ENCODE peak calls at places on chromosomes 12 and 14, in six cellular contexts. G is adrenal gland, X is left ventricle myocardium inferior, E is fibroblast of lung, L is MM.1S, B is brain microvascular endothelial cell. D is an unnamed sample.

GRCh38 chr12:48489012-48489411 is 6.7 kb downstream of the C12orf54 start:
- DNase-seq in L (no peak), B (peak), E (peak), G (no peak), X (no peak), D (no peak)

GRCh38 chr14:80942158-80942738 is 710 bp upstream of the CEP128 start:
- DNase-seq in E (no peak), B (no peak), X (no peak), L (no peak), G (no peak), D (no peak)

GRCh38 chr12:47160296-47161244 is 80.8 kb upstream of the AMIGO2 start:
- DNase-seq in L (no peak), G (no peak), B (peak), E (peak), X (no peak), D (no peak)

GRCh38 chr12:77591959-77592358 is 238.7 kb upstream of the NAV3 start:
- DNase-seq in G (no peak), E (no peak), L (no peak), X (no peak), B (no peak), D (no peak)

GRCh38 chr14:51394391-51394790 is 154.3 kb downstream of the TMX1 start:
- DNase-seq in G (no peak), X (no peak), E (peak), L (no peak), B (no peak), D (no peak)

GRCh38 chr14:102424923-102425322 is 62.2 kb downstream of the TECPR2 start:
- DNase-seq in L (no peak), B (no peak), E (no peak), X (no peak), G (no peak), D (no peak)

GRCh38 chr14:68109132-68109531 is 289.6 kb downstream of the RAD51B start:
- DNase-seq in G (no peak), X (no peak), E (peak), L (no peak), B (no peak), D (no peak)

GRCh38 chr14:39956372-39956771 is 524.1 kb upstream of the FBXO33 start:
- DNase-seq in E (no peak), X (no peak), G (no peak), B (no peak), L (peak), D (no peak)

GRCh38 chr12:113425960-113426453 is 3.8 kb downstream of the SDSL start:
- DNase-seq in L (no peak), E (no peak), X (no peak), G (no peak), B (no peak), D (no peak)

GRCh38 chr14:94394594-94395305 is 6.3 kb upstream of the SERPINA1 start:
- DNase-seq in E (peak), X (peak), G (peak), L (no peak), B (peak), D (no peak)

DNA sequence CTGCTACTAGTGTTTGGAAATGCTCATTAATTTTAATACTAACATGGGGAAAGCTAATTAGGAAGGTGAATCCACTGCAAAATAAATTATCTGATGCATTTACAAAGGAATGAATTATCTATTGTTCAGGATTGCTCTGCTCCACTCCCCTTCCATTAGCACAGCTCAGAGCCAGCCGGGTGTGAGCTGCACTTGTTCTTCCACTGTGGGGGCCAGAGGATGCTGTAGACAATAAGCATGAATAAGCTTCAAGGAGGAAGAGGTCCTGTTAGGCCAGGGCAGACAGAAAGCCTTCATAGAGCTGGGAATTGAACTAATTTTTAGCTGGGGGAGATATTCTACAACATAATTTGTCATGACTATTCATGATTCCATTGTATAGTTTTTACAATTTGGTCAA is 137.6 kb upstream of the MAX start:
- DNase-seq in B (no peak), L (no peak), E (no peak), X (no peak), G (no peak), D (no peak)
- H3K27ac ChIP-seq in B (peak), L (no peak), E (peak), X (peak), G (no peak), D (no peak)

GRCh38 chr12:26680724-26681455 is 152.1 kb downstream of the ITPR2 start:
- DNase-seq in L (no peak), B (no peak), G (no peak), X (no peak), E (peak), D (no peak)
- H3K27ac ChIP-seq in L (no peak), B (no peak), G (no peak), X (no peak), E (no peak), D (peak)

DNA sequence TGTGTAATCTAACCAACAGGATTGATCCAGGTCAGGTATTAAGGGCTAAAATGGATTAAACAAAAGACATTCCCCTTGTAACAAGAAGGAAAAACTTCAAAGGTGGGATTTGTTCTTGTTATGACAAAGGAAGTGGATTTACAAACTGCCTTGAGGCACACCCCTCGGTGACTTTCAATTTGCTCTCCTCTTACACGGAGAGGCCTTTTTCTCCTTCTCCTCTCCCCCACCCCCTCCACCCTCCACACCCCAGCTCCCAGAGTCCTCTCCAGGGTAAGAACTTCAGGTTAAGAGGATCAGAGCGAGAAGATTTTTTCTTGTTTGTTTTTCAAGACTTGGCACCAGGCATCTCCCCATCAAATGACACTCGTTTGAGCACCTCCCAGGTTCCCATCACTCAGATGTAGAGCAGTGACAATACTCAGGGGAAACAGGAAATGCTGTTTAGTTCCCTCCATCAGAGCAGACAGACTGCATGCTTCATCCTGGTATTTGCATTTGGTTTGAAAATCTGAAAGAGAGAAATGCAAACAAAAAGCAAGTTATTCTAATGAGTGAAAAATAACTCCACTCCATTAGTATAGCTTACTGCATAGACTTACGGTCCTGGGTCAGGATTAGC is 77.6 kb upstream of the TMEM260 start:
- DNase-seq in L (no peak), E (no peak), G (no peak), B (no peak), X (no peak), D (no peak)
- H3K27ac ChIP-seq in L (no peak), E (no peak), G (no peak), B (no peak), X (no peak), D (no peak)

GRCh38 chr14:23513005-23513412 is 38.6 kb downstream of the ZFHX2 start:
- DNase-seq in B (no peak), X (no peak), E (no peak), G (no peak), L (no peak), D (no peak)
- H3K27ac ChIP-seq in B (no peak), X (no peak), E (no peak), G (no peak), L (no peak), D (no peak)

DNA sequence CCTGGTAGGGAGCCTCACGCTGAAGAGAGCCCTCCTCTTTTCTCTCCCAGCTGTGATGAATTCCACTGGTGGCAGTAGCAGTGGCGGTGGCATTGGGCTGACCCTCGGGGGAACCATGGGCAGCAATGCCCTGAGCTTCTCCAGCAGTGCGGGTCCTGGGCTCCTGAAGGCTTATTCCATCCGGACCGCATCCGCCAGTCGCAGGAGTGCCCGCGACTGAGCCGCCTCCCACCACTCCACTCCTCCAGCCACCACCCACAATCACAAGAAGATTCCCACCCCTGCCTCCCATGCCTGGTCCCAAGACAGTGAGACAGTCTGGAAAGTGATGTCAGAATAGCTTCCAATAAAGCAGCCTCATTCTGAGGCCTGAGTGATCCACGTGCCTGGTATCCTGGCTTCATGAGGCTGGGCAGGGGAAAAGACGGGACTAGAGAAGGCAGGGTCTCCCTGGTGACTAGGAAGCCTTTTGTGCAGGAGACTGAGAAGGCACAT is 15.5 kb downstream of the KRT7 start:
- DNase-seq in X (no peak), G (no peak), L (no peak), E (no peak), B (no peak), D (no peak)
- H3K27ac ChIP-seq in X (no peak), G (peak), L (no peak), E (no peak), B (no peak), D (no peak)

DNA sequence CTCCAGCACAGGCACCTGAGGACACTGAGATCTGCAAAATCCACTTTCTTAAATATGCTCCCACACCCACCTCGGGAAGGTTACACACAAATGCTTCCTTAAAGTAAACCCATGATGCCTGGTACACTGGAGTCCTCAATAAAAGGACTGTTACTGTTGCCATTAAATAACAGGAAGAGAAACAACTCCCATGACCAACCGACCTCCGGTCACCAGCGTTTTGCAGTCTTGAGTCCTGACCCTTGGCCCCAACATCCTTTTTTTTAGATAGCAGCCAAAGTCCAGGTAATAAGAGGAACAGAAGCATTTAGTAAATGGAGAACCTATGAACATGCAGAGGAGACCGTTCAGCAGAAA is 42.4 kb downstream of the ITPK1 start:
- DNase-seq in G (peak), E (no peak), B (no peak), X (no peak), L (no peak), D (no peak)
- H3K27ac ChIP-seq in G (no peak), E (no peak), B (no peak), X (peak), L (no peak), D (no peak)